ENCODE peak calls at places on chromosomes 2 and 18, in ten cellular contexts. L is cardiac muscle cell; S is ecto neural progenitor cell; B is COLO829; J is cerebellar nuclear complex; W is AG20443; N is activated CD8-positive, alpha-beta memory T cell treated with anti-CD3 and anti-CD28 coated beads, Interleukin-2, amount 50 U/mL, for 48 hours; Y is pancreas; T is kidney; I is NB4. P is an unnamed sample.

GRCh38 chr18:21600526-21601410 is at the start of gene ESCO1:
- DNase-seq in S (peak; percentile 97), B (peak; percentile 90), L (peak; percentile 99), T (peak; percentile 99), Y (peak; percentile 91), I (peak; percentile 99), J (no peak), N (peak; percentile 97), W (peak; percentile 97), P (peak; percentile 98)

GRCh38 chr2:60445684-60446184 is 107.7 kb downstream of the BCL11A start:
- DNase-seq in B (no peak), L (peak; percentile 23), Y (no peak), J (no peak), N (no peak), T (no peak), W (no peak), I (no peak), S (no peak), P (no peak)

GRCh38 chr2:63698825-63699548 is 110.2 kb downstream of the MDH1 start:
- DNase-seq in B (peak; percentile 61), L (peak; percentile 92), Y (no peak), I (peak; percentile 63), T (peak; percentile 71), N (no peak), S (no peak), J (no peak), W (peak; percentile 89), P (peak; percentile 84)

GRCh38 chr2:151260492-151261239 is 997 bp downstream of the RBM43 start:
- DNase-seq in B (no peak), L (peak; percentile 61), N (no peak), W (peak; percentile 12), Y (no peak), T (no peak), S (no peak), I (no peak), J (no peak), P (peak; percentile 2)

GRCh38 chr18:59954746-59955145 is 55.0 kb downstream of the PMAIP1 start:
- DNase-seq in T (no peak), J (no peak), Y (no peak), W (peak; percentile 9), B (peak; percentile 9), I (no peak), S (no peak), N (no peak), L (peak; percentile 25), P (no peak)

GRCh38 chr2:175601969-175602368 is 400.1 kb downstream of the LNPK start:
- DNase-seq in Y (no peak), W (no peak), L (no peak), T (no peak), S (no peak), J (no peak), N (no peak), B (no peak), I (no peak), P (no peak)

GRCh38 chr2:128783193-128783671 is 464.6 kb upstream of the HS6ST1 start:
- DNase-seq in S (peak; percentile 29), J (no peak), T (no peak), I (no peak), L (no peak), N (no peak), B (no peak), Y (peak; percentile 15), W (no peak), P (no peak)

GRCh38 chr2:54559593-54560145 is 103.5 kb downstream of the SPTBN1 start:
- DNase-seq in L (peak; percentile 88), B (peak; percentile 88), N (no peak), S (no peak), T (no peak), Y (no peak), J (no peak), W (peak; percentile 76), I (peak; percentile 88), P (peak; percentile 62)

GRCh38 chr2:71736091-71736878 is 282.9 kb downstream of the DYSF start:
- DNase-seq in Y (no peak), W (no peak), B (no peak), T (no peak), L (no peak), S (no peak), N (no peak), J (no peak), I (no peak), P (no peak)

GRCh38 chr2:179340678-179341077 is 76.0 kb upstream of the SESTD1 start:
- DNase-seq in T (no peak), J (no peak), W (peak; percentile 41), B (peak; percentile 40), I (peak; percentile 26), S (no peak), Y (no peak), L (peak; percentile 75), N (no peak), P (peak; percentile 43)

GRCh38 chr2:206920936-206921335 is 18.4 kb upstream of the CPO start:
- DNase-seq in N (no peak), S (no peak), T (no peak), J (no peak), I (no peak), Y (no peak), B (no peak), W (no peak), L (no peak), P (no peak)

GRCh38 chr2:144430722-144431163 is 89.2 kb downstream of the ZEB2 start:
- DNase-seq in S (no peak), L (peak; percentile 59), W (no peak), J (no peak), N (no peak), B (no peak), T (no peak), Y (no peak), I (no peak), P (no peak)

GRCh38 chr18:40868110-40868858 is 1086.8 kb upstream of the PIK3C3 start:
- DNase-seq in Y (no peak), S (no peak), N (no peak), I (peak; percentile 1), B (no peak), J (no peak), T (no peak), W (peak; percentile 17), L (peak; percentile 91), P (no peak)

GRCh38 chr2:62038980-62039771 is 133.7 kb downstream of the COMMD1 start:
- DNase-seq in N (no peak), S (no peak), T (no peak), Y (no peak), W (peak; percentile 28), I (peak; percentile 99), J (no peak), B (peak; percentile 77), L (peak; percentile 94), P (peak; percentile 75)

GRCh38 chr2:65553504-65554074 is 121.2 kb upstream of the SPRED2 start:
- DNase-seq in L (no peak), N (no peak), T (no peak), W (no peak), S (no peak), I (no peak), J (no peak), B (no peak), Y (no peak), P (no peak)